ENCODE peak calls at places on chromosomes 12 and 14, in five cellular contexts. B is fibroblast of mammary gland, W is lower leg skin, X is kidney epithelial cell, L is hepatocyte. S is an unnamed sample.

GRCh38 chr14:52413729-52414453 is 99.8 kb downstream of the PTGER2 start:
- DNase-seq in B (peak; percentile 91), W (no peak), X (no peak), L (no peak), S (peak; percentile 66)

GRCh38 chr12:55681142-55682077 is 26.3 kb downstream of the ITGA7 start:
- DNase-seq in B (peak; percentile 80), W (no peak), X (no peak), L (peak; percentile 89), S (no peak)

GRCh38 chr14:61511558-61511924 is 183.8 kb upstream of the HIF1A start:
- DNase-seq in B (no peak), W (peak; percentile 46), X (no peak), L (no peak), S (no peak)

GRCh38 chr12:115947696-115948062 is 329.8 kb downstream of the MED13L start:
- DNase-seq in B (no peak), W (no peak), X (no peak), L (no peak), S (no peak)

GRCh38 chr12:53324779-53325538 is 3.5 kb upstream of the AAAS start:
- DNase-seq in B (peak; percentile 90), W (peak; percentile 86), X (peak; percentile 54), L (peak; percentile 95), S (peak; percentile 52)

GRCh38 chr12:132772551-132772950 is 10.9 kb upstream of the ANKLE2 start:
- DNase-seq in B (no peak), W (no peak), X (no peak), L (no peak), S (no peak)

GRCh38 chr14:38618514-38618913 is 362.6 kb upstream of the CLEC14A start:
- DNase-seq in B (no peak), W (no peak), X (no peak), L (no peak), S (no peak)

GRCh38 chr12:53174881-53175491 is 5.5 kb upstream of the ZNF740 start:
- DNase-seq in B (peak; percentile 59), W (no peak), X (no peak), L (peak; percentile 60), S (no peak)

GRCh38 chr14:40219032-40219431 is 786.8 kb upstream of the FBXO33 start:
- DNase-seq in B (no peak), W (no peak), X (no peak), L (no peak), S (no peak)

GRCh38 chr12:130709151-130710000 is 6.7 kb downstream of the RIMBP2 start:
- DNase-seq in B (no peak), W (no peak), X (no peak), L (no peak), S (no peak)

GRCh38 chr12:123097521-123098084 is 53.3 kb downstream of the PITPNM2 start:
- DNase-seq in B (no peak), W (no peak), X (no peak), L (no peak), S (no peak)

GRCh38 chr12:54197037-54197909 is 8.5 kb upstream of the SMUG1 start:
- DNase-seq in B (peak; percentile 69), W (peak; percentile 77), X (no peak), L (no peak), S (no peak)

GRCh38 chr14:100474176-100474575 is 113.0 kb downstream of the BEGAIN start:
- DNase-seq in B (no peak), W (no peak), X (no peak), L (no peak), S (no peak)

GRCh38 chr12:51127050-51127729 is 43.8 kb upstream of the CSRNP2 start:
- DNase-seq in B (no peak), W (no peak), X (no peak), L (no peak), S (no peak)

GRCh38 chr14:66401447-66402095 is 84.6 kb upstream of the CCDC196 start:
- DNase-seq in B (peak; percentile 16), W (no peak), X (no peak), L (no peak), S (no peak)

GRCh38 chr14:60786905-60787304 is 52.3 kb downstream of the MNAT1 start:
- DNase-seq in B (no peak), W (no peak), X (no peak), L (no peak), S (no peak)

GRCh38 chr14:94173885-94174621 is at the start of gene PPP4R4:
- DNase-seq in B (peak; percentile 54), W (peak; percentile 71), X (peak; percentile 43), L (peak; percentile 96), S (no peak)

GRCh38 chr12:13195848-13196301 is 651 bp upstream of the EMP1 start:
- DNase-seq in B (peak; percentile 77), W (no peak), X (no peak), L (peak; percentile 76), S (no peak)

GRCh38 chr14:31258427-31259039 is 50.9 kb upstream of the HECTD1 start:
- DNase-seq in B (no peak), W (no peak), X (no peak), L (no peak), S (no peak)

GRCh38 chr14:101153691-101154090 is 250.2 kb upstream of the RTL1 start:
- DNase-seq in B (no peak), W (no peak), X (no peak), L (no peak), S (no peak)

GRCh38 chr12:118534003-118534402 is 157.6 kb downstream of the SUDS3 start:
- DNase-seq in B (no peak), W (no peak), X (no peak), L (no peak), S (no peak)

GRCh38 chr14:81402123-81402495 is 2.0 kb upstream of the STON2 start:
- DNase-seq in B (peak; percentile 67), W (no peak), X (no peak), L (no peak), S (no peak)

GRCh38 chr14:99930420-99931274 is 134.6 kb upstream of the EVL start:
- DNase-seq in B (peak; percentile 51), W (no peak), X (no peak), L (no peak), S (no peak)

GRCh38 chr14:21868442-21869046 is 194.9 kb upstream of the OR4E1 start:
- DNase-seq in B (peak; percentile 42), W (no peak), X (peak; percentile 31), L (peak; percentile 72), S (no peak)

GRCh38 chr14:105324080-105324778 is 9.7 kb downstream of the PACS2 start:
- DNase-seq in B (no peak), W (no peak), X (no peak), L (no peak), S (no peak)

GRCh38 chr14:52563120-52563519 is 10.5 kb downstream of the GPR137C start:
- DNase-seq in B (peak; percentile 83), W (no peak), X (no peak), L (no peak), S (peak; percentile 5)

GRCh38 chr14:69988979-69989378 is 109.8 kb downstream of the SMOC1 start:
- DNase-seq in B (no peak), W (no peak), X (no peak), L (no peak), S (no peak)

GRCh38 chr12:125773033-125773432 is 707.8 kb downstream of the AACS start:
- DNase-seq in B (peak; percentile 6), W (no peak), X (no peak), L (peak; percentile 14), S (no peak)

GRCh38 chr12:114698566-114699163 is 14.7 kb upstream of the TBX3 start:
- DNase-seq in B (no peak), W (no peak), X (no peak), L (peak; percentile 28), S (no peak)
- H3K4me3 ChIP-seq in B (peak overlapping the region; percentile 55), W (no peak overlapping the region), X (no peak overlapping the region), L (peak overlapping the region; percentile 43), S (peak overlapping the region; percentile 36)

DNA sequence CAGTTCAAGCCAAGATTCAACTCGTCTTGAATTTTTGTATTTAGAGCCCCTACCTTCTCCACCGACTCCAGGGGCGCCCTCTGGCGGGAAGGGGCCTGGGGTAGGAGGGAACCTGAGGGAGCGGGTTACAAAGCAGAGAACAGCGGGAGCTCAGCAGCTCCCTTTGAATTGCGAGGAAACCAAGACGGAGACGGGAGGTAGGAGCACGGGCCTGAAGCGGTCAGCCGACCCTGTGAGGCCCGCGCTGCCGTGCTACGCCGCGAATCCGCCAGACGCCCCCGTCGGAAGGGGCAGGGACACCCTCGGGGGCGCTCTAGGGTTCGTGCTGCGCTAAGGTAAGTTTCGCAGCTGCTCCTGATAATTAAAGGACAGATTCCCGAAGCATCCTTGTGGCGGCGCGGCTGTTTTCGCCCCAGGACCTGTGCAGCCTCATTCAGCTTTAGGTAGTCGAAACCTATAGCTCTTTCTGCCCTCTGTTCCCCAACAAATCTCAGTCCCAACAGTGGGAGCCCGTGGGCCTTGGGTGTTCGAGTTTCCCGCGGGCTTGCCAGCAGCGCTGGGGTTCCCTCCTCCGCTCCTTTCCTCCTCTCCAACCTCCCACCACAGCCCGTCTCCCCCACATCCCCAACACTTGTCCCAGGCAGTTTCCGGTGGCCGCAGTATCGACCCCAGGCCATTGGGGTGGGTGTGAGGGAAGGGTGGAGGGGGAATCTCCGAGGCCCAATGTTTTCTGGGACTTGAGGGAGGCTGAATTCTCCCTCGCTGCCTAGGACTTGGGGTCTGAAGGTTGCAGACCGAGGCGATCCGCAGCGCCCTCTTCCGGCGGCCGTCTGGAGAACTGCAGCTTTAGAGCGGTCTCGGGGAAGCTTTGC is 5.1 kb upstream of the NKX2-1 start:
- DNase-seq in B (peak; percentile 32), W (no peak), X (no peak), L (peak; percentile 71), S (no peak)
- TF ChIP-seq CTCF in B (peak; percentile 57), W (no peak), X (peak; percentile 69), L (peak; percentile 58), S (peak; percentile 52)

GRCh38 chr14:103770500-103770899 is 54.9 kb downstream of the ZFYVE21 start:
- DNase-seq in B (no peak), W (no peak), X (no peak), L (no peak), S (no peak)

GRCh38 chr14:103770902-103771301 is 55.3 kb downstream of the ZFYVE21 start:
- DNase-seq in B (no peak), W (no peak), X (no peak), L (no peak), S (no peak)

GRCh38 chr14:103772078-103772712 is 56.6 kb downstream of the ZFYVE21 start:
- DNase-seq in B (no peak), W (no peak), X (no peak), L (no peak), S (no peak)

GRCh38 chr14:103775506-103775905 is 59.9 kb downstream of the ZFYVE21 start:
- DNase-seq in B (no peak), W (no peak), X (no peak), L (no peak), S (no peak)
- H3K4me3 ChIP-seq in B (no peak overlapping the region), W (no peak overlapping the region), X (no peak overlapping the region), L (no peak overlapping the region), S (no peak overlapping the region)

DNA sequence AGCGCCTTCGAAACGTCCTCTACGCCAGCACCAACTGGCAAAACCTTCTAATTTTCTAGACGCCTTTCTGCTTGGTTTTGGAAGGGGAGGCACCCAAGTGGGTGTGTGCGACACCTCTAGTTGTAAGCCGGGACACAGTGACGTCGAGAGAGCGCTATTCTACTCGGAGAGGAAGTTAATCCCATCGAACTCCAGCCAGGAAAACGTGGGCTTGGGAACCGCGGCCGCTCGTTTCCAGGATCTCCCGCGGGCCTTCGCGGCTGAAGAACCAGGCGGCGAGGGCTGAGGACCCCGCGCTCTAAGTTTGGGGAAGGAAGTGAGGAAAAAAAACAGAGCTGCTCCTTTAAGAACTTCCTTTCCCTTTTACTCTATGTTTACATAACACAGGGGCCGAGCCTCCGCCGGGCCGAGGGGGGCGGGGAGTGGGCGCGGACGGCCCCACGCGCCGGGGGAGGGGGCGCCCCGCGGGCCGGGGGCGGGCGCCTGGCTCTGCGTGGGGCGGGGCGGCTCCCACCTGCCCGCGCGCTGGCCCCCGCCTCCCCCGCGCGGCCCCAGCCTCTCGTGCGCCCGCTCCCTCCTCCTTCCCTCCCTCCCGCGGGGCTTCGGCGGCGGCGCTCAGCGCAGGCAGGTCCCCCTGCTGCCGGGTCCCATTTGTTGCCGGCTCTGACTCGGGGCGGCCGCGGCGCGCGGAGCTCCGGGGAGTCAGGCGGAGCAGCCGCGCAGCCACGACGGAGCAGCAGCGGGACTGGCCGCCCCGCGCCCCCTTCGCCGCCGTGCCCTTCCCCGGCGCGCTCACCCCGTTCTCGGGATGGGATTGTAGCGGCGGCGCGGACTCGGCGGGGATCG is at the start of gene PELI2:
- DNase-seq in B (peak; percentile 43), W (peak; percentile 66), X (no peak), L (peak; percentile 88), S (no peak)
- TF ChIP-seq CTCF in B (no peak), W (no peak), X (peak; percentile 13), L (peak; percentile 10), S (peak; percentile 27)